ENCODE peak calls at places on chromosomes 4 and X, in seven cellular contexts. D is stimulated activated CD8-positive, alpha-beta memory T cell treated with anti-CD3 and anti-CD28 coated beads, Interleukin-15, amount 100 ng/mL, for 4 hours; V is T-helper 17 cell; W is ACHN; P is activated naive CD8-positive, alpha-beta T cell treated with anti-CD3 and anti-CD28 coated beads for 36 hours; Y is activated T-cell treated with anti-CD3 and anti-CD28 coated beads for 4 hours; T is stimulated activated CD4-positive, alpha-beta T cell treated with anti-CD3 and anti-CD28 coated beads, TNF-alpha, amount 100 ng/mL, for 48 hours. L is an unnamed sample.

GRCh38 chr4:152220201-152220666 is 315.7 kb downstream of the FBXW7 start:
- DNase-seq in V (no peak), P (peak), W (no peak), T (peak), Y (no peak), D (no peak), L (no peak)

GRCh38 chr4:145507636-145508035 is 26.0 kb downstream of the SMAD1 start:
- DNase-seq in P (no peak), W (no peak), V (no peak), D (no peak), Y (no peak), T (no peak), L (no peak)

GRCh38 chr4:25838526-25838925 is 24.3 kb downstream of the SEL1L3 start:
- DNase-seq in V (no peak), Y (no peak), P (no peak), T (no peak), W (no peak), D (no peak), L (no peak)

GRCh38 chr4:40662962-40663604 is 33.4 kb upstream of the RBM47 start:
- DNase-seq in P (no peak), W (peak), V (no peak), T (peak), D (no peak), Y (no peak), L (no peak)

GRCh38 chrX:150848914-150849365 is 49.5 kb downstream of the CD99L2 start:
- DNase-seq in D (no peak), T (no peak), W (no peak), P (no peak), Y (no peak), V (no peak), L (no peak)

GRCh38 chr4:14607001-14607400 is 395.3 kb upstream of the CPEB2 start:
- DNase-seq in W (no peak), Y (no peak), P (no peak), V (no peak), D (no peak), T (no peak), L (no peak)

GRCh38 chr4:138275946-138276621 is 33.9 kb upstream of the SLC7A11 start:
- DNase-seq in Y (no peak), W (peak), P (no peak), T (no peak), V (no peak), D (no peak), L (no peak)

GRCh38 chr4:128483816-128484215 is 196.2 kb upstream of the PGRMC2 start:
- DNase-seq in W (no peak), V (no peak), Y (no peak), T (no peak), P (no peak), D (no peak), L (no peak)

GRCh38 chr4:126174627-126175026 is 859.9 kb downstream of the FAT4 start:
- DNase-seq in V (no peak), W (no peak), D (no peak), T (no peak), P (no peak), Y (no peak), L (no peak)

L was measured in NAMALWA.